ENCODE peak calls at places on chromosomes 1 and 21, in five cellular contexts. K is IMR-90, Z is H9, B is neuronal stem cell, L is trophoblast cell. V is an unnamed sample.

GRCh38 chr1:77392486-77392885 is 110.7 kb downstream of the AK5 start:
- DNase-seq in Z (no peak), L (no peak), B (no peak), K (no peak), V (no peak)

GRCh38 chr1:78095618-78096416 is 50.1 kb downstream of the GIPC2 start:
- DNase-seq in K (peak), Z (no peak), L (no peak), B (no peak), V (no peak)

GRCh38 chr21:44867999-44868700 is 5.3 kb downstream of the PTTG1IP start:
- DNase-seq in K (no peak), B (no peak), L (no peak), Z (no peak), V (no peak)

GRCh38 chr1:212139526-212140137 is 104.1 kb downstream of the DTL start:
- DNase-seq in K (no peak), L (no peak), B (no peak), Z (no peak), V (no peak)

GRCh38 chr1:41358152-41358937 is 2.9 kb upstream of the FOXO6 start:
- DNase-seq in K (no peak), Z (no peak), L (no peak), B (no peak), V (no peak)

GRCh38 chr1:76492752-76493420 is 374.4 kb upstream of the ST6GALNAC5 start:
- DNase-seq in L (no peak), Z (no peak), B (no peak), K (no peak), V (no peak)

GRCh38 chr1:117897551-117897950 is 31.9 kb downstream of the GDAP2 start:
- DNase-seq in K (peak), L (peak), Z (no peak), B (no peak), V (no peak)

GRCh38 chr1:219812086-219812485 is 116.3 kb downstream of the SLC30A10 start:
- DNase-seq in L (no peak), B (no peak), Z (no peak), K (no peak), V (peak)

GRCh38 chr1:102550729-102551384 is 554.1 kb upstream of the OLFM3 start:
- DNase-seq in Z (peak), B (no peak), L (peak), K (peak), V (peak)

GRCh38 chr1:170162385-170163226 is 16.8 kb downstream of the NTMT2 start:
- DNase-seq in Z (no peak), L (peak), B (peak), K (peak), V (peak)

GRCh38 chr1:77218477-77219165 is 609 bp downstream of the PIGK start:
- DNase-seq in K (peak), Z (no peak), L (no peak), B (no peak), V (no peak)

GRCh38 chr1:19981507-19982312 is 2.3 kb upstream of the PLA2G2A start:
- DNase-seq in Z (no peak), L (no peak), B (no peak), K (no peak), V (no peak)

GRCh38 chr1:181033128-181033798 is 520 bp upstream of the MR1 start:
- DNase-seq in L (no peak), Z (no peak), B (no peak), K (peak), V (no peak)

GRCh38 chr1:91440845-91441244 is 36.2 kb upstream of the HFM1 start:
- DNase-seq in Z (no peak), L (no peak), K (no peak), B (no peak), V (peak)

GRCh38 chr1:53543771-53544695 is 84.8 kb downstream of the DMRTB1 start:
- DNase-seq in L (no peak), Z (no peak), K (no peak), B (no peak), V (no peak)

GRCh38 chr1:211920141-211920572 is 89.6 kb upstream of the LPGAT1 start:
- DNase-seq in L (no peak), B (no peak), K (peak), Z (no peak), V (no peak)

GRCh38 chr1:185017966-185018365 is 27.4 kb upstream of the RNF2 start:
- DNase-seq in B (no peak), K (no peak), L (peak), Z (no peak), V (no peak)

GRCh38 chr21:44637018-44637850 is at the start of gene KRTAP10-10:
- DNase-seq in Z (peak), B (no peak), L (no peak), K (no peak), V (no peak)

GRCh38 chr1:79079770-79080169 is 73.2 kb upstream of the ADGRL4 start:
- DNase-seq in Z (peak), B (no peak), L (no peak), K (peak), V (peak)

GRCh38 chr1:34529935-34530859 is 224.7 kb upstream of the GJB5 start:
- DNase-seq in L (no peak), B (no peak), K (no peak), Z (no peak), V (no peak)

GRCh38 chr1:3063379-3064295 is 5.4 kb upstream of the PRDM16 start:
- DNase-seq in B (no peak), Z (no peak), K (no peak), L (no peak), V (no peak)

GRCh38 chr1:236143104-236143948 is 987 bp downstream of the GPR137B start:
- DNase-seq in B (no peak), K (peak), L (no peak), Z (no peak), V (no peak)

GRCh38 chr1:200362421-200362820 is 47.4 kb downstream of the ZNF281 start:
- DNase-seq in K (no peak), B (peak), Z (no peak), L (no peak), V (peak)

GRCh38 chr1:224660074-224660473 is 44.0 kb downstream of the CNIH3 start:
- DNase-seq in B (no peak), K (no peak), Z (no peak), L (no peak), V (no peak)

GRCh38 chr1:165885305-165885694 is 57.9 kb downstream of the UCK2 start:
- DNase-seq in Z (no peak), B (no peak), L (no peak), K (no peak), V (no peak)

GRCh38 chr1:241787691-241788090 is 60.3 kb upstream of the EXO1 start:
- DNase-seq in Z (no peak), L (no peak), B (no peak), K (no peak), V (no peak)

GRCh38 chr1:43267291-43267805 is 2.4 kb upstream of the TMEM125 start:
- DNase-seq in Z (peak), K (peak), B (no peak), L (peak), V (peak)

GRCh38 chr1:4518621-4519020 is 135.8 kb upstream of the AJAP1 start:
- DNase-seq in Z (no peak), K (no peak), L (no peak), B (no peak), V (no peak)

GRCh38 chr21:35895598-35895997 is 164.7 kb downstream of the SETD4 start:
- DNase-seq in L (no peak), B (no peak), K (no peak), Z (no peak), V (no peak)

DNA sequence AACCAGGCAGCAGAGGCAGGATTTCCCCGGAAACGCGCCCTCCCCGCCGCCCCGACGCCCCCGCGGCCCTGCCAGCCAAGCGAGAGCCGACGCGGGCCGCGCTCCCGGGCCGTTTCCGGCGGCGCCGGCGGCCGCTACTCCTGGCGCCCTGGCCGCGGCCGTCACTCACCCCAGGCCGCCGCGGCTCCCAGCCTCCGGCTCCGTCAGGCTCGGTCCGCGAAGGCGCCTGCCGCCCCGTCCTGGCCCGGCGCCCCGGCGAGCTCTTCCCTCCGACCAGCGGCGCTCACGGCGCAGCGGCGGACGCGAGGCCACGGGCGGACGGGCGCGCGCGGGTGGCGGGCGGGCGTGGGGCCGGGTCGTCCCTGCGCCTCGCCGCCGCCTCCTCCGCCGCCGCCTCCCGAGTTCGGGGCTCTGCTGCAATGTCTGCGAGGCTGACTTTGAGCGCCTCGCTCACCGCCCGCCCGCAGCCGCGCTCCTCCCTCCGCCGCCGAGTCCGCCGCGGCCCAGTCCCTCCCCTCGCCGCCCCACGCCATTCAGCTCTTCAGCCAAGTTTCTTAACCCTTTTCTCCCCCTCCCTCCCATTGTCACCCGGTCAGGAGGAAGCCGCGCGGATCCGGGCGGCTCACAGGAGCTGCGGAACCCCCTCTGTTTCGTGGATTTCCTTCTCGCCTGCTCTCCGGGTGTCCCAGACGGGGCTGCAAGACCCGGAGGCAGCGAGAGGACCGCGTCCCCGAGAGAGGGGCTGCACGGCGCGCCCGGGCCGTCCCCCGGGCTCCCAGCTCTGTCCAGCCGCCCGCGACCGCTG is at the start of gene NRIP1:
- DNase-seq in K (peak), L (peak), B (peak), Z (peak), V (peak)
- H2BK120ac ChIP-seq in K (peak), L (peak), B (peak), Z (no peak), V (peak)

DNA sequence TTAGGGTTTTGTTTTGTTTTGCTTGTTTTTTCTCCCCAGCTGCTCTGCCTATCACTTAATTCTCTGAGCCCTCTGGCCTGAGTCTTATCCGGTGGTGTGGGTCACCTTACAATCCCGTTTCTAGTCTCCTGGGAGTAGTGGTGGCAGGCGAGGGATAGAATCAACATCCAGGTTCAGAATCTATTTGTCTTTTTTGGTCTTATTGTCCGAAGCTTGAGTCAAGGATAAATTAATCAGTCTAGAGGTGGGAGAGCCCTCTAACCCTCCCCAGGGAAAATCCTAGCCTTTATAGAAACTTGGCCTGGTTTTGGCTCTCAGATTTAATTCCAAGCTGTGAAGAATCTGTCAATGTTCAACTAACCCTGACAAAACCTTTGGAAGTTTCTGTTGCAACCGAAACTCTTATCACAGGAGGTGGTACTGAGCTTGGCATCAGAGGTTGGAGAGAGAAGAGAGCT is 246.3 kb downstream of the FGGY start:
- DNase-seq in B (no peak), K (no peak), Z (no peak), L (no peak), V (peak)
- H3K9ac ChIP-seq in B (no peak), K (no peak), Z (no peak), L (no peak), V (no peak)

GRCh38 chr1:230757856-230758704 is 10.9 kb downstream of the CAPN9 start:
- DNase-seq in K (no peak), L (no peak), B (no peak), Z (no peak), V (no peak)

GRCh38 chr1:230760360-230760827 is 13.2 kb downstream of the CAPN9 start:
- DNase-seq in L (no peak), Z (peak), B (no peak), K (no peak), V (peak)

GRCh38 chr1:230758705-230759354 is 11.6 kb downstream of the CAPN9 start:
- DNase-seq in K (no peak), Z (no peak), L (no peak), B (no peak), V (no peak)

GRCh38 chr1:230763927-230764591 is 16.9 kb downstream of the CAPN9 start:
- DNase-seq in K (no peak), L (no peak), Z (no peak), B (no peak), V (no peak)

GRCh38 chr1:230761443-230762167 is 14.4 kb downstream of the CAPN9 start:
- DNase-seq in Z (no peak), B (no peak), L (no peak), K (no peak), V (no peak)
- H4K8ac ChIP-seq in Z (no peak), B (no peak), L (no peak), K (no peak), V (no peak)

DNA sequence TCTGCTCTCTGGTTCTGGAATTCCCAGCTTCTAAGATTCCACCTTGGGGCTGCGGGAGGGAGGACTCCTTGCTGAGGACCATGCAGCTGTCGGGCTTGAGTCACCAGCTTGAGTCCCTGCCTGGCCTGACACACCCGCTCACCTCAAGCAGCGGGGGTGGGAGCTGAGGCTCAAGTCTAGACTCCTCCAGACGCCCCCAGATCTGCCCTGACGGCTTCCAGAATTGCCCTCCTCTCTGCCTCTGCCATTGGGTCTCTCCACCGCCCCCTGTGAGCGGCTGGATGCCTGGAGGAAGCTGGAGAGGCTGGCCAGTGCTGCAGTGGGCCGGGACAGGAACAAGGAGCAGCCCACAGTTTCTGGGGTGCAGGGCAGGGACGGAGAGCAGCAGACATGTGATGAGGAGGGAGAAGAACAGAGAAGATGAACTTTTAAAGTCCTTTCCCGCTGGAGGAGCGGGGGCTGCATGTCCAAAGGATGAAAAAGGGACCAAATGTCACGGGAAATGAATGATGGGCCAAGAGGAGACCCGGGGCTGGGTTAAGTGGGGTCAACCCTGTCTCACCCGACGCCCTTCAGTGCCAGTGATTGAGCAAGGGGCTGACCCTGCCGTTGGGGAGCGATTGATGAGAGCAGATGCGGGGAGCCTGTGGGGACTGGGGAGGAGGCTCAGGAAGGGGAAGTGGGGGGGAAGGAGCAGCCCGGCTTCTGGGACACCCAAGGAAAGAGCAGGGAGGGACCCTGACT is 13.5 kb downstream of the CRABP2 start:
- DNase-seq in Z (no peak), K (peak), L (peak), B (no peak), V (peak)
- H2BK120ac ChIP-seq in Z (no peak), K (no peak), L (peak), B (peak), V (no peak)

DNA sequence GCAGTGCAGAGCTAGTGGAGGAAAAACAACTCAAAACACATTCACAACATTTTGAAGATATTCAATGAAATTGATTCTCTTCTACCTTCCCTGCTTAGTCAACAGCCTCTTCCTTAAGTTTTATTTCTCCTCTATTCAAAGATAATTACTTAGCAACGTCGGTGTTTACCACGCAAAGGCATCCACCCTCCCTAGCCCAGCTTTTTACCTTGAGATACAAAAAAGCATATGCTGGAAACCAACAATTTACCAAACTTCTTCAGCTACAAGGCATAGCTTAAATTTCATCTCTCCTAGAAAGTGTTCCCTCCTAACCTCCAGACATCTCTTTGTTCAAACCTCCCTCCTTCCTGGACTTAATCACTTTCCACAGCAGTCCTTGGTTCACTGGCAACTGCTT is 102.8 kb upstream of the SOD1 start:
- DNase-seq in B (no peak), Z (no peak), L (no peak), K (no peak), V (peak)
- H3K9ac ChIP-seq in B (no peak), Z (no peak), L (no peak), K (no peak), V (peak)

GRCh38 chr1:1779691-1780597 is 1.7 kb upstream of the NADK start:
- DNase-seq in K (peak), B (no peak), Z (peak), L (no peak), V (peak)

GRCh38 chr1:1780598-1781525 is 2.6 kb upstream of the NADK start:
- DNase-seq in Z (no peak), B (no peak), K (no peak), L (no peak), V (no peak)

GRCh38 chr1:1777510-1777909 is 760 bp downstream of the NADK start:
- DNase-seq in L (peak), Z (no peak), K (no peak), B (no peak), V (peak)

GRCh38 chr1:1777950-1778826 is at the start of gene NADK:
- DNase-seq in K (peak), Z (no peak), B (peak), L (peak), V (peak)

GRCh38 chr1:1778827-1779675 is 781 bp upstream of the NADK start:
- DNase-seq in B (peak), L (peak), Z (peak), K (no peak), V (peak)
- H4K8ac ChIP-seq in B (peak), L (peak), Z (no peak), K (peak), V (no peak)

GRCh38 chr1:232596666-232597303 is 33.1 kb downstream of the SIPA1L2 start:
- DNase-seq in Z (no peak), L (no peak), K (no peak), B (no peak), V (peak)
- H2BK120ac ChIP-seq in Z (no peak), L (no peak), K (no peak), B (no peak), V (no peak)

GRCh38 chr1:86502721-86503430 is 34.1 kb downstream of the CLCA1 start:
- DNase-seq in Z (peak), L (peak), B (no peak), K (no peak), V (peak)

GRCh38 chr1:86500731-86501130 is 32.0 kb downstream of the CLCA1 start:
- DNase-seq in L (no peak), K (peak), Z (no peak), B (no peak), V (no peak)

GRCh38 chr1:86504130-86504479 is 35.4 kb downstream of the CLCA1 start:
- DNase-seq in Z (no peak), K (no peak), L (peak), B (no peak), V (no peak)

GRCh38 chr1:86504895-86505625 is 36.3 kb downstream of the CLCA1 start:
- DNase-seq in B (no peak), Z (no peak), L (no peak), K (no peak), V (peak)

DNA sequence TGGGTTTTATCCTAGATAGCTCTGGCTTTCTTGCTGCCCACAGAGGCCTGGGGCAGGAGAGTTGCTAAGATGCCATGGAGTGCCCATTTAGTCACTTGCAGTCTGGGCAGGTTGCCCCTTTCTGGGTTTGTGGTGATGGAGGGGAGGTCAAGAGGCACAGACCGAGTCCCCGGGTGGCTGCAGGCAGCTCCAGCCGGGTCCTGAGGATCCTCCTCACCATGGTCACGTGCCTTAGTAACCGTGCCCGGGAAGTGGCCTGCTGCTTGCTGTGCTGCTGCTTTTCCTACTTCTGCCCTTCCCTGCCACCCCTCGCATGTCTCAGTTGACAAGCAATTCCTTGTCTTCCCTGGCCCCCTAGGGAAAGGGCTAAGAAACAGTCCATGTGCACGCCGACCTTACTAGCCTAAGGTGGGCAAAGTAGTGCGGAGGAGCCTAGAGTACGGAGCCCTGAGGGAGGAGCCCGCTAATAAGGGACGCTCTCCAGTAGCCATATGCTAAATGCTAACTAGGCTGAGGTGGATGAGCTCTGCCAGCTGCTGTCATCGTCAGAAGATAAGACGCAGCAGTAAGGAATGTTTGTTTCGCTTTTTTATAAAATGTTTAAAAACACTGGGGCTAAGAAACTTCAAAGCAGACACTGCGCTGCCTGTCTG is 34.9 kb downstream of the CLCA1 start:
- DNase-seq in B (no peak), K (peak), Z (peak), L (no peak), V (peak)
- H3K9ac ChIP-seq in B (no peak), K (no peak), Z (peak), L (no peak), V (peak)

GRCh38 chr21:42122808-42123207 is 51.7 kb downstream of the UMODL1 start:
- DNase-seq in K (no peak), Z (no peak), B (no peak), L (no peak), V (no peak)

GRCh38 chr21:42124081-42124480 is 53.0 kb downstream of the UMODL1 start:
- DNase-seq in L (no peak), K (no peak), B (no peak), Z (no peak), V (no peak)

GRCh38 chr21:42124826-42125570 is 53.9 kb downstream of the UMODL1 start:
- DNase-seq in Z (no peak), B (no peak), L (no peak), K (no peak), V (no peak)

GRCh38 chr21:42122398-42122797 is 51.3 kb downstream of the UMODL1 start:
- DNase-seq in L (no peak), B (no peak), K (no peak), Z (no peak), V (no peak)

GRCh38 chr21:42123509-42123908 is 52.4 kb downstream of the UMODL1 start:
- DNase-seq in K (no peak), B (no peak), Z (no peak), L (no peak), V (no peak)
- H4K8ac ChIP-seq in K (no peak), B (no peak), Z (no peak), L (no peak), V (no peak)

GRCh38 chr1:160193832-160194736 is 3.7 kb downstream of the CASQ1 start:
- DNase-seq in L (no peak), Z (no peak), B (no peak), K (no peak), V (no peak)
- H2BK120ac ChIP-seq in L (no peak), Z (no peak), B (peak), K (no peak), V (no peak)